ENCODE peak calls at places on chromosome 12, in nine cellular contexts. One of them, this sample, is unnamed.

GRCh38 chr12:50647479-50647878 is 116.4 kb upstream of the ATF1 start:
- DNase-seq in left ventricle myocardium inferior: no peak
- DNase-seq in GM12878: no peak
- DNase-seq in pancreas: no peak
- DNase-seq in spleen: no peak
- DNase-seq in sigmoid colon: no peak
- DNase-seq in suprapubic skin: no peak
- DNase-seq in DND-41: no peak
- DNase-seq in heart left ventricle: no peak
- DNase-seq in this sample: no peak

GRCh38 chr12:125145196-125145595 is 80.0 kb downstream of the AACS start:
- DNase-seq in suprapubic skin: no peak
- DNase-seq in left ventricle myocardium inferior: no peak
- DNase-seq in heart left ventricle: no peak
- DNase-seq in DND-41: no peak
- DNase-seq in spleen: no peak
- DNase-seq in pancreas: no peak
- DNase-seq in GM12878: no peak
- DNase-seq in sigmoid colon: no peak
- DNase-seq in this sample: no peak

GRCh38 chr12:124369055-124369900 is 74.4 kb downstream of the RFLNA start:
- DNase-seq in sigmoid colon: peak; percentile 97
- DNase-seq in DND-41: no peak
- DNase-seq in suprapubic skin: peak; percentile 91
- DNase-seq in heart left ventricle: peak; percentile 96
- DNase-seq in GM12878: no peak
- DNase-seq in spleen: peak; percentile 88
- DNase-seq in pancreas: peak; percentile 97
- DNase-seq in left ventricle myocardium inferior: peak; percentile 92
- DNase-seq in this sample: no peak

GRCh38 chr12:93705237-93705636 is 28.1 kb downstream of the CRADD start:
- DNase-seq in GM12878: no peak
- DNase-seq in DND-41: no peak
- DNase-seq in heart left ventricle: no peak
- DNase-seq in pancreas: no peak
- DNase-seq in sigmoid colon: no peak
- DNase-seq in suprapubic skin: no peak
- DNase-seq in spleen: no peak
- DNase-seq in left ventricle myocardium inferior: no peak
- DNase-seq in this sample: no peak

GRCh38 chr12:95218852-95219171 is 1.2 kb downstream of the VEZT start:
- DNase-seq in heart left ventricle: no peak
- DNase-seq in GM12878: no peak
- DNase-seq in suprapubic skin: no peak
- DNase-seq in spleen: peak; percentile 38
- DNase-seq in sigmoid colon: no peak
- DNase-seq in DND-41: peak; percentile 57
- DNase-seq in left ventricle myocardium inferior: no peak
- DNase-seq in pancreas: no peak
- DNase-seq in this sample: peak; percentile 50

GRCh38 chr12:124460771-124461170 is 106.6 kb downstream of the NCOR2 start:
- DNase-seq in sigmoid colon: no peak
- DNase-seq in suprapubic skin: no peak
- DNase-seq in spleen: peak; percentile 58
- DNase-seq in GM12878: no peak
- DNase-seq in DND-41: no peak
- DNase-seq in pancreas: no peak
- DNase-seq in left ventricle myocardium inferior: no peak
- DNase-seq in heart left ventricle: no peak
- DNase-seq in this sample: no peak

GRCh38 chr12:24960222-24960855 is 11.4 kb upstream of the BCAT1 start:
- DNase-seq in pancreas: peak; percentile 35
- DNase-seq in GM12878: peak; percentile 56
- DNase-seq in suprapubic skin: no peak
- DNase-seq in spleen: no peak
- DNase-seq in DND-41: peak; percentile 64
- DNase-seq in sigmoid colon: no peak
- DNase-seq in heart left ventricle: no peak
- DNase-seq in left ventricle myocardium inferior: no peak
- DNase-seq in this sample: peak; percentile 73

GRCh38 chr12:62760779-62761178 is 174.2 kb downstream of the PPM1H start:
- DNase-seq in spleen: no peak
- DNase-seq in DND-41: no peak
- DNase-seq in left ventricle myocardium inferior: no peak
- DNase-seq in sigmoid colon: no peak
- DNase-seq in suprapubic skin: no peak
- DNase-seq in heart left ventricle: no peak
- DNase-seq in pancreas: no peak
- DNase-seq in GM12878: no peak
- DNase-seq in this sample: no peak

GRCh38 chr12:112386726-112387125 is 4.5 kb upstream of the HECTD4 start:
- DNase-seq in pancreas: no peak
- DNase-seq in spleen: no peak
- DNase-seq in sigmoid colon: no peak
- DNase-seq in DND-41: no peak
- DNase-seq in GM12878: no peak
- DNase-seq in heart left ventricle: peak; percentile 51
- DNase-seq in suprapubic skin: no peak
- DNase-seq in left ventricle myocardium inferior: no peak
- DNase-seq in this sample: peak; percentile 36

GRCh38 chr12:125148316-125148715 is 83.1 kb downstream of the AACS start:
- DNase-seq in suprapubic skin: no peak
- DNase-seq in spleen: no peak
- DNase-seq in heart left ventricle: no peak
- DNase-seq in left ventricle myocardium inferior: no peak
- DNase-seq in pancreas: no peak
- DNase-seq in sigmoid colon: no peak
- DNase-seq in GM12878: no peak
- DNase-seq in DND-41: no peak
- DNase-seq in this sample: no peak

GRCh38 chr12:55629058-55629841 is 7.4 kb upstream of the OR10P1 start:
- DNase-seq in suprapubic skin: no peak
- DNase-seq in heart left ventricle: no peak
- DNase-seq in GM12878: no peak
- DNase-seq in spleen: no peak
- DNase-seq in left ventricle myocardium inferior: no peak
- DNase-seq in DND-41: no peak
- DNase-seq in sigmoid colon: no peak
- DNase-seq in pancreas: no peak
- DNase-seq in this sample: no peak

GRCh38 chr12:52969828-52970569 is 21.1 kb downstream of the KRT18 start:
- DNase-seq in left ventricle myocardium inferior: peak; percentile 28
- DNase-seq in GM12878: peak; percentile 39
- DNase-seq in pancreas: peak; percentile 87
- DNase-seq in heart left ventricle: peak; percentile 56
- DNase-seq in DND-41: no peak
- DNase-seq in sigmoid colon: no peak
- DNase-seq in spleen: no peak
- DNase-seq in suprapubic skin: no peak
- DNase-seq in this sample: no peak

GRCh38 chr12:82765971-82766705 is 79.4 kb downstream of the TMTC2 start:
- DNase-seq in heart left ventricle: no peak
- DNase-seq in GM12878: no peak
- DNase-seq in sigmoid colon: no peak
- DNase-seq in DND-41: no peak
- DNase-seq in left ventricle myocardium inferior: no peak
- DNase-seq in spleen: no peak
- DNase-seq in suprapubic skin: no peak
- DNase-seq in pancreas: no peak
- DNase-seq in this sample: no peak

GRCh38 chr12:80837342-80837978 is 100.3 kb downstream of the LIN7A start:
- DNase-seq in spleen: no peak
- DNase-seq in sigmoid colon: no peak
- DNase-seq in GM12878: no peak
- DNase-seq in DND-41: no peak
- DNase-seq in suprapubic skin: no peak
- DNase-seq in pancreas: no peak
- DNase-seq in heart left ventricle: no peak
- DNase-seq in left ventricle myocardium inferior: no peak
- DNase-seq in this sample: peak; percentile 82

DNA sequence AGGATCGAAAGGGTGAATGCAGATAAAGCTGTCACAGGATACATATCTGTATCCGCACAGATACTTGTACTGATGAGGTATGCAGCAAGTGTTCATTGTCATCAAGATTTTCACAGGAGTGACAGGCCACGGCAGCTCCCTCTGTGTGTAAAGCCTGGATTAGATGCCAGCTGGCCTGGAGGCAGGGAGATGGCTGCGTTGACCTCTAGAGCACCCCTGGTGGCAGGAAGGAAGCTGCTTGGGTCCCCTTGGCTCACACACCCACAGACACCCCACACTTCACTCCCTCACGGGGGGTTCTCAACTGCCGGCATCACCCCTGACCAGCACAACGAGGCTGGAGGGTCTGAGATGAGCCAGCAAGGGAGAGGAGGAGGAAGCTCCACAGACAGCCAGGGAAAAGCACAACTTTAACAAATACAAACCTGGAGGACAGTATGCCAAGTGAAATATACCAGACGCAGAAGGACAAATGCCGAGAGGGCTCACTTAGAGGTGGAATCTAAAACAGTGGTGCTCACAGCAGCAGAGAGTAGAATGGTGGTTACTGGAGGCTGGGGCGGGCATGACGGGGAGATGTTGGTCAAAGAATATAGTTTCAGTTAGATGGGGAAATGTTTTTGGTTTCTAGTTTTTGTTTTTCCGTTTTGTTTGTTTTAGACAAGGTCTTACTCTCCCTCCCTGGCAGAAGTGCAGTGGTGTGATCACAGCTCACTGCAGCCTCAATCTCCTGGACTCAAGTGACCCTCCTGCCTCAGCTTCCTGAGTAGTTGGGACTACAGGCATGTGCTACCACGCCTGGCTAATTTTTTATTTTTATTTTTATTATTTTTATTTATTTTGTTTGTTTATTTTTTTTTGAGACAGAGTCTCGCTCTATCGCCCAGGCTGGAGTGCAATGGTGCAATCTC is 45.7 kb downstream of the TEAD4 start:
- DNase-seq in DND-41: no peak
- DNase-seq in left ventricle myocardium inferior: no peak
- DNase-seq in suprapubic skin: no peak
- DNase-seq in GM12878: no peak
- DNase-seq in heart left ventricle: no peak
- DNase-seq in sigmoid colon: no peak
- DNase-seq in spleen: no peak
- DNase-seq in pancreas: no peak
- DNase-seq in this sample: no peak
- TF ChIP-seq CTCF in DND-41: peak; percentile 38
- TF ChIP-seq CTCF in left ventricle myocardium inferior: peak; percentile 18
- TF ChIP-seq CTCF in suprapubic skin: no peak
- TF ChIP-seq CTCF in GM12878: peak; percentile 4
- TF ChIP-seq CTCF in heart left ventricle: peak; percentile 21
- TF ChIP-seq CTCF in sigmoid colon: peak; percentile 24
- TF ChIP-seq CTCF in spleen: no peak
- TF ChIP-seq CTCF in pancreas: peak; percentile 9
- TF ChIP-seq CTCF in this sample: no peak

DNA sequence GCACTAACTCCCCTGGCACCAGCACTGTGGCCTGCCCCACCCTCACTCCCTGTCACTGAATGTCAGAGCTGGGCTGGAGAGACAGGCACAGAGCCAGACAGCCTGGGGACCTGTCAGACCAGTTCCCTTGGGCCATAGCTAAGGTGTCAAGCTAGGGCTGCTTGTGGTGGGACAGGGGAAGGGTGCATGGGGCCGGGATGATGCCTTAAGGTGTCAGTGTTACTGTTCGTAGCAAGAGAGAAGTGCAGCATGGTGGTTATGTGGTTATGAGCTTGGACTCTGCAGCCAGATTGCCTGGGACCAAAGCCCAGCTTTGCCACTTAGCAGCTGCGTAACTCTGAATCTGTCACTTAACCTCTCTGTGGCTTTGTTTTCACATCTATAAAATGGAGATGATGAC is 3.8 kb downstream of the RAPGEF3 start:
- DNase-seq in spleen: peak; percentile 66
- DNase-seq in DND-41: no peak
- DNase-seq in suprapubic skin: no peak
- DNase-seq in heart left ventricle: peak; percentile 67
- DNase-seq in sigmoid colon: no peak
- DNase-seq in left ventricle myocardium inferior: no peak
- DNase-seq in pancreas: peak; percentile 81
- DNase-seq in GM12878: peak; percentile 27
- DNase-seq in this sample: no peak
- H3K4me1 ChIP-seq in spleen: peaks cover 100% of the 10 kb centered on the region
- H3K4me1 ChIP-seq in DND-41: peaks cover 16% of the 10 kb centered on the region
- H3K4me1 ChIP-seq in suprapubic skin: peaks cover 81% of the 10 kb centered on the region
- H3K4me1 ChIP-seq in heart left ventricle: peaks cover 72% of the 10 kb centered on the region
- H3K4me1 ChIP-seq in sigmoid colon: peaks cover 40% of the 10 kb centered on the region
- H3K4me1 ChIP-seq in left ventricle myocardium inferior: peaks cover 91% of the 10 kb centered on the region
- H3K4me1 ChIP-seq in pancreas: peaks cover 34% of the 10 kb centered on the region
- H3K4me1 ChIP-seq in GM12878: peaks cover 46% of the 10 kb centered on the region
- H3K4me1 ChIP-seq in this sample: peaks cover 30% of the 10 kb centered on the region

GRCh38 chr12:5259523-5259922 is 172.4 kb upstream of the NTF3 start:
- DNase-seq in left ventricle myocardium inferior: no peak
- DNase-seq in sigmoid colon: no peak
- DNase-seq in GM12878: no peak
- DNase-seq in heart left ventricle: no peak
- DNase-seq in spleen: no peak
- DNase-seq in suprapubic skin: no peak
- DNase-seq in pancreas: no peak
- DNase-seq in DND-41: no peak
- DNase-seq in this sample: no peak

GRCh38 chr12:5260086-5260485 is 171.8 kb upstream of the NTF3 start:
- DNase-seq in spleen: no peak
- DNase-seq in sigmoid colon: no peak
- DNase-seq in left ventricle myocardium inferior: no peak
- DNase-seq in DND-41: no peak
- DNase-seq in heart left ventricle: no peak
- DNase-seq in suprapubic skin: no peak
- DNase-seq in pancreas: no peak
- DNase-seq in GM12878: no peak
- DNase-seq in this sample: no peak

GRCh38 chr12:5257763-5258475 is 174.0 kb upstream of the NTF3 start:
- DNase-seq in GM12878: no peak
- DNase-seq in left ventricle myocardium inferior: no peak
- DNase-seq in spleen: no peak
- DNase-seq in pancreas: no peak
- DNase-seq in heart left ventricle: no peak
- DNase-seq in DND-41: no peak
- DNase-seq in suprapubic skin: no peak
- DNase-seq in sigmoid colon: no peak
- DNase-seq in this sample: no peak

GRCh38 chr12:5258498-5258897 is 173.4 kb upstream of the NTF3 start:
- DNase-seq in DND-41: no peak
- DNase-seq in pancreas: no peak
- DNase-seq in left ventricle myocardium inferior: no peak
- DNase-seq in spleen: no peak
- DNase-seq in suprapubic skin: peak; percentile 65
- DNase-seq in sigmoid colon: no peak
- DNase-seq in GM12878: no peak
- DNase-seq in heart left ventricle: no peak
- DNase-seq in this sample: no peak

GRCh38 chr12:5258966-5259365 is 172.9 kb upstream of the NTF3 start:
- DNase-seq in heart left ventricle: no peak
- DNase-seq in left ventricle myocardium inferior: no peak
- DNase-seq in suprapubic skin: no peak
- DNase-seq in GM12878: no peak
- DNase-seq in DND-41: no peak
- DNase-seq in sigmoid colon: no peak
- DNase-seq in pancreas: no peak
- DNase-seq in spleen: no peak
- DNase-seq in this sample: no peak
- H3K27ac ChIP-seq in heart left ventricle: no peak overlapping the region
- H3K27ac ChIP-seq in left ventricle myocardium inferior: no peak overlapping the region
- H3K27ac ChIP-seq in suprapubic skin: peak overlapping the region; percentile 15
- H3K27ac ChIP-seq in GM12878: no peak overlapping the region
- H3K27ac ChIP-seq in DND-41: no peak overlapping the region
- H3K27ac ChIP-seq in sigmoid colon: no peak overlapping the region
- H3K27ac ChIP-seq in pancreas: no peak overlapping the region
- H3K27ac ChIP-seq in spleen: no peak overlapping the region
- H3K27ac ChIP-seq in this sample: no peak overlapping the region

GRCh38 chr12:57782608-57783465 is at the start of gene TSFM:
- DNase-seq in suprapubic skin: peak; percentile 98
- DNase-seq in sigmoid colon: peak; percentile 97
- DNase-seq in DND-41: peak; percentile 95
- DNase-seq in left ventricle myocardium inferior: peak; percentile 98
- DNase-seq in heart left ventricle: peak; percentile 98
- DNase-seq in spleen: peak; percentile 99
- DNase-seq in GM12878: peak; percentile 68
- DNase-seq in pancreas: peak; percentile 96
- DNase-seq in this sample: peak; percentile 97
- TF ChIP-seq CTCF in suprapubic skin: peak; percentile 81
- TF ChIP-seq CTCF in sigmoid colon: peak; percentile 92
- TF ChIP-seq CTCF in DND-41: peak; percentile 98
- TF ChIP-seq CTCF in left ventricle myocardium inferior: peak; percentile 96
- TF ChIP-seq CTCF in heart left ventricle: peak; percentile 92
- TF ChIP-seq CTCF in spleen: peak; percentile 92
- TF ChIP-seq CTCF in GM12878: peak; percentile 96
- TF ChIP-seq CTCF in pancreas: peak; percentile 89
- TF ChIP-seq CTCF in this sample: peak; percentile 94